ENCODE peak calls at places on chromosome 14, in four cellular contexts. S is psoas muscle, L is ovary, C is astrocyte of the cerebellum. W is an unnamed sample.
A peak's percentile ranks its signal among the peaks of the same experiment; 100 is the strongest.

GRCh38 chr14:66395300-66395699 is 90.9 kb upstream of the CCDC196 start:
- DNase-seq in L (no peak), S (no peak), C (no peak), W (no peak)

GRCh38 chr14:70188608-70189540 is at the start of gene SLC8A3:
- DNase-seq in L (no peak), C (no peak), S (peak; percentile 86), W (peak; percentile 42)

GRCh38 chr14:100066984-100067383 is 1.8 kb downstream of the EVL start:
- DNase-seq in L (no peak), S (no peak), C (no peak), W (no peak)

GRCh38 chr14:28870033-28870564 is 103.5 kb downstream of the FOXG1 start:
- DNase-seq in L (no peak), S (no peak), C (no peak), W (no peak)

GRCh38 chr14:67938046-67938445 is 118.5 kb downstream of the RAD51B start:
- DNase-seq in C (no peak), L (no peak), S (no peak), W (no peak)

GRCh38 chr14:20720741-20721140 is 24.9 kb upstream of the EDDM3A start:
- DNase-seq in S (no peak), C (no peak), L (no peak), W (no peak)

GRCh38 chr14:74459289-74459946 is 33.4 kb upstream of the SYNDIG1L start:
- DNase-seq in C (peak; percentile 4), S (no peak), L (no peak), W (peak; percentile 55)

GRCh38 chr14:94588311-94588710 is 7.1 kb downstream of the SERPINA5 start:
- DNase-seq in S (no peak), L (no peak), C (no peak), W (no peak)

GRCh38 chr14:54512393-54512792 is 2.7 kb downstream of the CGRRF1 start:
- DNase-seq in L (no peak), C (no peak), S (no peak), W (no peak)

GRCh38 chr14:61502459-61503093 is 181.2 kb downstream of the PRKCH start:
- DNase-seq in S (no peak), L (no peak), C (no peak), W (peak; percentile 66)

GRCh38 chr14:56394826-56395543 is 184.6 kb upstream of the TMEM260 start:
- DNase-seq in L (no peak), C (no peak), S (no peak), W (no peak)

GRCh38 chr14:71483154-71483553 is 449.1 kb upstream of the RGS6 start:
- DNase-seq in S (no peak), C (no peak), L (no peak), W (no peak)

GRCh38 chr14:95269493-95269892 is 50.2 kb downstream of the CLMN start:
- DNase-seq in S (no peak), C (no peak), L (no peak), W (no peak)

GRCh38 chr14:78088941-78089340 is 81.2 kb upstream of the NRXN3 start:
- DNase-seq in S (no peak), C (no peak), L (no peak), W (no peak)

GRCh38 chr14:59771577-59771976 is 99.0 kb downstream of the RTN1 start:
- DNase-seq in L (no peak), C (peak; percentile 66), S (no peak), W (peak; percentile 87)

GRCh38 chr14:77523109-77523508 is 24.5 kb upstream of the ISM2 start:
- DNase-seq in S (no peak), C (no peak), L (no peak), W (no peak)

GRCh38 chr14:74574092-74574438 is 38.0 kb downstream of the LTBP2 start:
- DNase-seq in L (no peak), S (no peak), C (no peak), W (peak; percentile 80)

GRCh38 chr14:92513966-92514843 is 624 bp downstream of the RIN3 start:
- DNase-seq in S (no peak), C (no peak), L (peak; percentile 26), W (peak; percentile 52)

GRCh38 chr14:32472512-32473472 is 143.7 kb downstream of the AKAP6 start:
- DNase-seq in C (peak; percentile 47), S (no peak), L (no peak), W (peak; percentile 78)

GRCh38 chr14:33950320-33951182 is at the start of gene EGLN3:
- DNase-seq in L (peak; percentile 72), C (peak; percentile 23), S (peak; percentile 94), W (peak; percentile 76)

GRCh38 chr14:103522649-103523582 is at the start of gene CKB:
- DNase-seq in C (no peak), S (peak; percentile 84), L (peak; percentile 75), W (peak; percentile 47)

GRCh38 chr14:29637406-29637805 is 290.2 kb downstream of the PRKD1 start:
- DNase-seq in L (peak; percentile 65), S (no peak), C (peak; percentile 91), W (peak; percentile 79)

GRCh38 chr14:68952544-68953535 is 26.3 kb downstream of the ACTN1 start:
- DNase-seq in C (peak; percentile 80), L (peak; percentile 42), S (no peak), W (peak; percentile 77)

GRCh38 chr14:65179918-65180724 is 77.8 kb upstream of the MAX start:
- DNase-seq in C (peak; percentile 75), S (peak; percentile 65), L (peak; percentile 43), W (peak; percentile 78)

GRCh38 chr14:40417777-40418401 is 985.7 kb upstream of the FBXO33 start:
- DNase-seq in S (no peak), C (no peak), L (no peak), W (no peak)

GRCh38 chr14:98984719-98985041 is 287.3 kb downstream of the BCL11B start:
- DNase-seq in S (no peak), L (no peak), C (no peak), W (no peak)

GRCh38 chr14:49688701-49689030 is 652 bp upstream of the POLE2 start:
- DNase-seq in L (no peak), C (no peak), S (no peak), W (no peak)
- H3K4me3 ChIP-seq in L (no peak overlapping the region), C (no peak overlapping the region), S (peak overlapping the region; percentile 70), W (no peak overlapping the region)

GRCh38 chr14:91414475-91415342 is 2.9 kb downstream of the CCDC88C start:
- DNase-seq in L (no peak), C (no peak), S (no peak), W (no peak)
- H3K4me3 ChIP-seq in L (no peak overlapping the region), C (no peak overlapping the region), S (no peak overlapping the region), W (no peak overlapping the region)

GRCh38 chr14:22814945-22815713 is at the start of gene SLC7A7:
- DNase-seq in S (no peak), L (no peak), C (no peak), W (peak; percentile 34)

GRCh38 chr14:22811752-22812151 is 3.5 kb downstream of the SLC7A7 start:
- DNase-seq in L (no peak), S (no peak), C (no peak), W (no peak)

GRCh38 chr14:22812744-22813143 is 2.5 kb downstream of the SLC7A7 start:
- DNase-seq in C (no peak), L (no peak), S (no peak), W (no peak)

GRCh38 chr14:22813145-22813544 is 2.1 kb downstream of the SLC7A7 start:
- DNase-seq in S (no peak), L (no peak), C (no peak), W (no peak)

GRCh38 chr14:22814373-22814772 is 862 bp downstream of the SLC7A7 start:
- DNase-seq in L (no peak), S (no peak), C (no peak), W (no peak)
- H3K4me3 ChIP-seq in L (no peak overlapping the region), S (no peak overlapping the region), C (no peak overlapping the region), W (no peak overlapping the region)

GRCh38 chr14:105487986-105488777 is 1.5 kb downstream of the CRIP1 start:
- DNase-seq in L (no peak), C (no peak), S (peak; percentile 53), W (no peak)

GRCh38 chr14:105486333-105486973 is at the start of gene CRIP1:
- DNase-seq in S (no peak), L (no peak), C (no peak), W (no peak)

GRCh38 chr14:105487449-105487985 is 831 bp downstream of the CRIP1 start:
- DNase-seq in L (no peak), C (no peak), S (no peak), W (no peak)

GRCh38 chr14:105485720-105486332 is 860 bp upstream of the CRIP1 start:
- DNase-seq in C (no peak), S (no peak), L (no peak), W (no peak)

DNA sequence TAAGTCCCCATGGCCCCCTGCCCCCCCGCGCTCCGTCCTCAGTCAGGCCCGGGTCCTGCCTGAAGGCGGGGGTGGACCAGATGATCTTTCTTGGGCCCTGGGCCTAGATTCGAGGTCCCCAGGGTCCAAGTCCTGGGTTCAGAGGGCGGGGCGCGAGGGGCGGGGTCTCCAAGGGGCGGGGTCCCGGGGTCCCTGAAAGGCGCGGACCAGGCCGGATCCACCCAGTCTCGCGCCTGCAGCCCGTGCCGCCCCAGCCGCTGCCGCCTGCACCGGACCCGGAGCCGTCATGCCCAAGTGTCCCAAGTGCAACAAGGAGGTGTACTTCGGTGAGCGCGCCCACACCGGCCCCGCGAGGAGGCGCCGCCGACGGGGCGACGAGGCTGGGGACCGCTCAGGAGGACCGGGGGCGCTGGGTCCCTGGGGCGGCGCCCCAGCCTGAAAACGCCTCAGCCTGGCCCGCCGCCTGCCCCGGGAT is 325 bp downstream of the CRIP1 start:
- DNase-seq in C (no peak), S (peak; percentile 86), L (no peak), W (no peak)
- H3K4me3 ChIP-seq in C (no peak overlapping the region), S (peak overlapping the region; percentile 75), L (peak overlapping the region; percentile 33), W (no peak overlapping the region)

DNA sequence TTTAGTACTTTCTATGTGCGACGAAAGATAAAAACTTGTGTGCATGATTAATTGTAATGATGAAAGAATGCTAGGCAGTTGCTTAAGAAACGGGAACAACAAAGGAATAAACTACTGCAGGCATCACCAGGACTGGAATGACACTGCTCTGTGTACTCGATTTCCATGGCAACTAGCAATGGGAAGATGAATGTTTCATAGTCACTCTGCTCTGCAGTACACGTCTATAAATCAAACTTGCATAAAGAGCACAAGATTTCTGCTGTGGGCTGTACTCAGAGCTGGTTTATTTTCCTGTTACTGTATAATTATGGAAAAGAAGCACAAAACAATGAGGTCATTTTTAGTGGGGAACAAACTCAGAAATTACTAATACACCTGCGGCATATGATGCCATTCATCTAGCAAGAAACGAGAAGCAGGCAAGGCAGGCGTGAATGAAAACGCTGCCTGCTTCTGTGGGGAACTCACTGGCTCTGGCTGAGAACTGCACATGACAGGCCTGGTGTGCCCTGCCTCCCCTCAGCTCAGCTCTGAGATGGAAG is 41.8 kb downstream of the EFCAB11 start:
- DNase-seq in L (no peak), S (no peak), C (peak; percentile 88), W (peak; percentile 98)
- H3K4me3 ChIP-seq in L (no peak overlapping the region), S (no peak overlapping the region), C (no peak overlapping the region), W (no peak overlapping the region)